ENCODE peak calls at places on chromosome 5, in six cellular contexts. One of them, this sample, is unnamed.

GRCh38 chr5:4879693-4880303 is 260.3 kb upstream of the ADAMTS16 start:
- DNase-seq in bronchial epithelial cell: peak
- DNase-seq in psoas muscle: peak
- DNase-seq in HFFc6: peak
- DNase-seq in kidney glomerular epithelial cell: peak
- DNase-seq in activated T-helper 1 cell treated with anti-CD3 and anti-CD28 coated beads, Interleukin-12 subunit alpha, Interleukin-12 subunit beta, Interleukin-2, Interleukin-4 antibody, amounts not matched to agents 30 ng/mL and 10 ng/mL and 1 ng/mL, durations not matched to agents 14 hours and 24 hours and 36 hours: peak
- DNase-seq in this sample: peak

GRCh38 chr5:75510836-75511434 is 494 bp downstream of the CERT1 start:
- DNase-seq in bronchial epithelial cell: no peak
- DNase-seq in psoas muscle: peak
- DNase-seq in HFFc6: no peak
- DNase-seq in kidney glomerular epithelial cell: peak
- DNase-seq in activated T-helper 1 cell treated with anti-CD3 and anti-CD28 coated beads, Interleukin-12 subunit alpha, Interleukin-12 subunit beta, Interleukin-2, Interleukin-4 antibody, amounts not matched to agents 30 ng/mL and 10 ng/mL and 1 ng/mL, durations not matched to agents 14 hours and 24 hours and 36 hours: peak
- DNase-seq in this sample: peak

GRCh38 chr5:179559280-179560252 is 9.2 kb downstream of the RUFY1 start:
- DNase-seq in bronchial epithelial cell: peak
- DNase-seq in psoas muscle: peak
- DNase-seq in HFFc6: peak
- DNase-seq in kidney glomerular epithelial cell: peak
- DNase-seq in activated T-helper 1 cell treated with anti-CD3 and anti-CD28 coated beads, Interleukin-12 subunit alpha, Interleukin-12 subunit beta, Interleukin-2, Interleukin-4 antibody, amounts not matched to agents 30 ng/mL and 10 ng/mL and 1 ng/mL, durations not matched to agents 14 hours and 24 hours and 36 hours: peak
- DNase-seq in this sample: peak

GRCh38 chr5:16654647-16655334 is 38.0 kb upstream of the RETREG1 start:
- DNase-seq in bronchial epithelial cell: no peak
- DNase-seq in psoas muscle: no peak
- DNase-seq in HFFc6: peak
- DNase-seq in kidney glomerular epithelial cell: no peak
- DNase-seq in activated T-helper 1 cell treated with anti-CD3 and anti-CD28 coated beads, Interleukin-12 subunit alpha, Interleukin-12 subunit beta, Interleukin-2, Interleukin-4 antibody, amounts not matched to agents 30 ng/mL and 10 ng/mL and 1 ng/mL, durations not matched to agents 14 hours and 24 hours and 36 hours: no peak
- DNase-seq in this sample: no peak

GRCh38 chr5:61055434-61056006 is 106.7 kb downstream of the SMIM15 start:
- DNase-seq in bronchial epithelial cell: peak
- DNase-seq in psoas muscle: no peak
- DNase-seq in HFFc6: peak
- DNase-seq in kidney glomerular epithelial cell: peak
- DNase-seq in activated T-helper 1 cell treated with anti-CD3 and anti-CD28 coated beads, Interleukin-12 subunit alpha, Interleukin-12 subunit beta, Interleukin-2, Interleukin-4 antibody, amounts not matched to agents 30 ng/mL and 10 ng/mL and 1 ng/mL, durations not matched to agents 14 hours and 24 hours and 36 hours: no peak
- DNase-seq in this sample: no peak

GRCh38 chr5:69245031-69245430 is 10.3 kb downstream of the CDK7 start:
- DNase-seq in bronchial epithelial cell: no peak
- DNase-seq in psoas muscle: no peak
- DNase-seq in HFFc6: no peak
- DNase-seq in kidney glomerular epithelial cell: no peak
- DNase-seq in activated T-helper 1 cell treated with anti-CD3 and anti-CD28 coated beads, Interleukin-12 subunit alpha, Interleukin-12 subunit beta, Interleukin-2, Interleukin-4 antibody, amounts not matched to agents 30 ng/mL and 10 ng/mL and 1 ng/mL, durations not matched to agents 14 hours and 24 hours and 36 hours: no peak
- DNase-seq in this sample: no peak

GRCh38 chr5:94283093-94283492 is 335.3 kb downstream of the KIAA0825 start:
- DNase-seq in bronchial epithelial cell: no peak
- DNase-seq in psoas muscle: no peak
- DNase-seq in HFFc6: no peak
- DNase-seq in kidney glomerular epithelial cell: no peak
- DNase-seq in activated T-helper 1 cell treated with anti-CD3 and anti-CD28 coated beads, Interleukin-12 subunit alpha, Interleukin-12 subunit beta, Interleukin-2, Interleukin-4 antibody, amounts not matched to agents 30 ng/mL and 10 ng/mL and 1 ng/mL, durations not matched to agents 14 hours and 24 hours and 36 hours: no peak
- DNase-seq in this sample: no peak

GRCh38 chr5:93929146-93929545 is 187.7 kb upstream of the POU5F2 start:
- DNase-seq in bronchial epithelial cell: no peak
- DNase-seq in psoas muscle: no peak
- DNase-seq in HFFc6: peak
- DNase-seq in kidney glomerular epithelial cell: no peak
- DNase-seq in activated T-helper 1 cell treated with anti-CD3 and anti-CD28 coated beads, Interleukin-12 subunit alpha, Interleukin-12 subunit beta, Interleukin-2, Interleukin-4 antibody, amounts not matched to agents 30 ng/mL and 10 ng/mL and 1 ng/mL, durations not matched to agents 14 hours and 24 hours and 36 hours: no peak
- DNase-seq in this sample: no peak

GRCh38 chr5:24817966-24818365 is 173.2 kb upstream of the CDH10 start:
- DNase-seq in bronchial epithelial cell: no peak
- DNase-seq in psoas muscle: no peak
- DNase-seq in HFFc6: no peak
- DNase-seq in kidney glomerular epithelial cell: no peak
- DNase-seq in activated T-helper 1 cell treated with anti-CD3 and anti-CD28 coated beads, Interleukin-12 subunit alpha, Interleukin-12 subunit beta, Interleukin-2, Interleukin-4 antibody, amounts not matched to agents 30 ng/mL and 10 ng/mL and 1 ng/mL, durations not matched to agents 14 hours and 24 hours and 36 hours: no peak
- DNase-seq in this sample: no peak

GRCh38 chr5:132385321-132386105 is 16.0 kb downstream of the SLC22A5 start:
- DNase-seq in bronchial epithelial cell: peak
- DNase-seq in psoas muscle: peak
- DNase-seq in HFFc6: peak
- DNase-seq in kidney glomerular epithelial cell: peak
- DNase-seq in activated T-helper 1 cell treated with anti-CD3 and anti-CD28 coated beads, Interleukin-12 subunit alpha, Interleukin-12 subunit beta, Interleukin-2, Interleukin-4 antibody, amounts not matched to agents 30 ng/mL and 10 ng/mL and 1 ng/mL, durations not matched to agents 14 hours and 24 hours and 36 hours: peak
- DNase-seq in this sample: peak

GRCh38 chr5:114185274-114185673 is 176.6 kb upstream of the KCNN2 start:
- DNase-seq in bronchial epithelial cell: no peak
- DNase-seq in psoas muscle: peak
- DNase-seq in HFFc6: peak
- DNase-seq in kidney glomerular epithelial cell: no peak
- DNase-seq in activated T-helper 1 cell treated with anti-CD3 and anti-CD28 coated beads, Interleukin-12 subunit alpha, Interleukin-12 subunit beta, Interleukin-2, Interleukin-4 antibody, amounts not matched to agents 30 ng/mL and 10 ng/mL and 1 ng/mL, durations not matched to agents 14 hours and 24 hours and 36 hours: no peak
- DNase-seq in this sample: no peak

GRCh38 chr5:39624268-39624886 is 199.6 kb upstream of the DAB2 start:
- DNase-seq in bronchial epithelial cell: peak
- DNase-seq in psoas muscle: no peak
- DNase-seq in HFFc6: no peak
- DNase-seq in kidney glomerular epithelial cell: peak
- DNase-seq in activated T-helper 1 cell treated with anti-CD3 and anti-CD28 coated beads, Interleukin-12 subunit alpha, Interleukin-12 subunit beta, Interleukin-2, Interleukin-4 antibody, amounts not matched to agents 30 ng/mL and 10 ng/mL and 1 ng/mL, durations not matched to agents 14 hours and 24 hours and 36 hours: no peak
- DNase-seq in this sample: peak

GRCh38 chr5:62183727-62184126 is 122.3 kb upstream of the KIF2A start:
- DNase-seq in bronchial epithelial cell: no peak
- DNase-seq in psoas muscle: no peak
- DNase-seq in HFFc6: no peak
- DNase-seq in kidney glomerular epithelial cell: no peak
- DNase-seq in activated T-helper 1 cell treated with anti-CD3 and anti-CD28 coated beads, Interleukin-12 subunit alpha, Interleukin-12 subunit beta, Interleukin-2, Interleukin-4 antibody, amounts not matched to agents 30 ng/mL and 10 ng/mL and 1 ng/mL, durations not matched to agents 14 hours and 24 hours and 36 hours: no peak
- DNase-seq in this sample: no peak

GRCh38 chr5:33711094-33711670 is 180.6 kb downstream of the ADAMTS12 start:
- DNase-seq in bronchial epithelial cell: no peak
- DNase-seq in psoas muscle: no peak
- DNase-seq in HFFc6: no peak
- DNase-seq in kidney glomerular epithelial cell: no peak
- DNase-seq in activated T-helper 1 cell treated with anti-CD3 and anti-CD28 coated beads, Interleukin-12 subunit alpha, Interleukin-12 subunit beta, Interleukin-2, Interleukin-4 antibody, amounts not matched to agents 30 ng/mL and 10 ng/mL and 1 ng/mL, durations not matched to agents 14 hours and 24 hours and 36 hours: no peak
- DNase-seq in this sample: no peak

GRCh38 chr5:83000448-83000847 is 76.7 kb downstream of the TMEM167A start:
- DNase-seq in bronchial epithelial cell: peak
- DNase-seq in psoas muscle: no peak
- DNase-seq in HFFc6: no peak
- DNase-seq in kidney glomerular epithelial cell: peak
- DNase-seq in activated T-helper 1 cell treated with anti-CD3 and anti-CD28 coated beads, Interleukin-12 subunit alpha, Interleukin-12 subunit beta, Interleukin-2, Interleukin-4 antibody, amounts not matched to agents 30 ng/mL and 10 ng/mL and 1 ng/mL, durations not matched to agents 14 hours and 24 hours and 36 hours: no peak
- DNase-seq in this sample: no peak

GRCh38 chr5:19638461-19638860 is 349.5 kb downstream of the CDH18 start:
- DNase-seq in bronchial epithelial cell: no peak
- DNase-seq in psoas muscle: no peak
- DNase-seq in HFFc6: no peak
- DNase-seq in kidney glomerular epithelial cell: no peak
- DNase-seq in activated T-helper 1 cell treated with anti-CD3 and anti-CD28 coated beads, Interleukin-12 subunit alpha, Interleukin-12 subunit beta, Interleukin-2, Interleukin-4 antibody, amounts not matched to agents 30 ng/mL and 10 ng/mL and 1 ng/mL, durations not matched to agents 14 hours and 24 hours and 36 hours: no peak
- DNase-seq in this sample: no peak

GRCh38 chr5:151480384-151480783 is 33.0 kb downstream of the SLC36A1 start:
- DNase-seq in bronchial epithelial cell: no peak
- DNase-seq in psoas muscle: no peak
- DNase-seq in HFFc6: no peak
- DNase-seq in kidney glomerular epithelial cell: no peak
- DNase-seq in activated T-helper 1 cell treated with anti-CD3 and anti-CD28 coated beads, Interleukin-12 subunit alpha, Interleukin-12 subunit beta, Interleukin-2, Interleukin-4 antibody, amounts not matched to agents 30 ng/mL and 10 ng/mL and 1 ng/mL, durations not matched to agents 14 hours and 24 hours and 36 hours: no peak
- DNase-seq in this sample: no peak

GRCh38 chr5:176675676-176676360 is 28.5 kb downstream of the TSPAN17 start:
- DNase-seq in bronchial epithelial cell: peak
- DNase-seq in psoas muscle: no peak
- DNase-seq in HFFc6: peak
- DNase-seq in kidney glomerular epithelial cell: peak
- DNase-seq in activated T-helper 1 cell treated with anti-CD3 and anti-CD28 coated beads, Interleukin-12 subunit alpha, Interleukin-12 subunit beta, Interleukin-2, Interleukin-4 antibody, amounts not matched to agents 30 ng/mL and 10 ng/mL and 1 ng/mL, durations not matched to agents 14 hours and 24 hours and 36 hours: no peak
- DNase-seq in this sample: no peak

GRCh38 chr5:77418601-77419591 is 73.2 kb downstream of the WDR41 start:
- DNase-seq in bronchial epithelial cell: peak
- DNase-seq in psoas muscle: no peak
- DNase-seq in HFFc6: no peak
- DNase-seq in kidney glomerular epithelial cell: no peak
- DNase-seq in activated T-helper 1 cell treated with anti-CD3 and anti-CD28 coated beads, Interleukin-12 subunit alpha, Interleukin-12 subunit beta, Interleukin-2, Interleukin-4 antibody, amounts not matched to agents 30 ng/mL and 10 ng/mL and 1 ng/mL, durations not matched to agents 14 hours and 24 hours and 36 hours: no peak
- DNase-seq in this sample: peak

GRCh38 chr5:37015795-37016666 is 139.5 kb downstream of the NIPBL start:
- DNase-seq in bronchial epithelial cell: peak
- DNase-seq in psoas muscle: no peak
- DNase-seq in HFFc6: peak
- DNase-seq in kidney glomerular epithelial cell: no peak
- DNase-seq in activated T-helper 1 cell treated with anti-CD3 and anti-CD28 coated beads, Interleukin-12 subunit alpha, Interleukin-12 subunit beta, Interleukin-2, Interleukin-4 antibody, amounts not matched to agents 30 ng/mL and 10 ng/mL and 1 ng/mL, durations not matched to agents 14 hours and 24 hours and 36 hours: no peak
- DNase-seq in this sample: no peak